ENCODE peak calls at places on chromosomes 2 and 18, in ten cellular contexts. Z is OCI-LY7, V is mucosa of descending colon, A is astrocyte of the spinal cord, L is epithelial cell of esophagus, S is neural crest cell, U is astrocyte of the cerebellum, C is right atrium auricular region, K is upper lobe of left lung, Q is HFFc6. G is an unnamed sample.
A peak's percentile ranks its signal among the peaks of the same experiment; 100 is the strongest.

GRCh38 chr18:76821875-76822509 is 365 bp upstream of the ZNF236 start:
- DNase-seq in A (peak; percentile 47), U (no peak), Q (peak; percentile 27), V (peak; percentile 83), C (peak; percentile 67), K (peak; percentile 94), S (peak; percentile 26), L (peak; percentile 56), Z (peak; percentile 49), G (no peak)

GRCh38 chr2:127427376-127428056 is 9.3 kb downstream of the PROC start:
- DNase-seq in A (no peak), K (no peak), V (no peak), Q (no peak), L (no peak), Z (no peak), C (peak; percentile 28), S (no peak), U (no peak), G (no peak)

GRCh38 chr18:76437011-76437410 is 58.0 kb downstream of the ZNF516 start:
- DNase-seq in U (no peak), K (no peak), V (no peak), Q (no peak), C (no peak), S (no peak), Z (no peak), L (no peak), A (no peak), G (no peak)

GRCh38 chr2:25305809-25306208 is 35.9 kb downstream of the DNMT3A start:
- DNase-seq in L (peak; percentile 53), U (no peak), Q (no peak), C (no peak), V (peak; percentile 37), Z (no peak), A (no peak), S (no peak), K (no peak), G (no peak)

GRCh38 chr2:143140864-143141637 is 11.8 kb downstream of the ARHGAP15 start:
- DNase-seq in Z (peak; percentile 83), K (no peak), C (no peak), Q (no peak), U (no peak), A (no peak), V (no peak), L (no peak), S (no peak), G (no peak)

GRCh38 chr2:229206548-229206947 is 64.5 kb downstream of the PID1 start:
- DNase-seq in U (no peak), V (no peak), Q (no peak), L (no peak), C (no peak), K (no peak), A (no peak), Z (no peak), S (no peak), G (no peak)

GRCh38 chr2:174760845-174761473 is 3.3 kb downstream of the CHRNA1 start:
- DNase-seq in Q (no peak), L (no peak), Z (no peak), V (no peak), K (no peak), U (no peak), A (no peak), C (no peak), S (no peak), G (no peak)

GRCh38 chr2:197604117-197604516 is 71.3 kb downstream of the RFTN2 start:
- DNase-seq in K (no peak), Z (no peak), C (no peak), A (no peak), U (no peak), V (no peak), S (no peak), Q (no peak), L (no peak), G (no peak)

GRCh38 chr2:37793004-37793403 is 121.6 kb upstream of the CDC42EP3 start:
- DNase-seq in C (no peak), K (no peak), Z (no peak), S (no peak), U (no peak), L (no peak), Q (no peak), V (no peak), A (no peak), G (no peak)

GRCh38 chr2:216006164-216006663 is 7.1 kb downstream of the MREG start:
- DNase-seq in K (no peak), L (peak; percentile 95), Z (no peak), S (no peak), A (no peak), U (no peak), V (no peak), Q (no peak), C (no peak), G (no peak)

GRCh38 chr2:65778126-65778525 is 345.7 kb upstream of the SPRED2 start:
- DNase-seq in Z (no peak), L (peak; percentile 41), K (no peak), S (no peak), A (no peak), U (no peak), C (no peak), V (no peak), Q (no peak), G (no peak)

GRCh38 chr2:236117861-236118269 is 50.3 kb downstream of the GBX2 start:
- DNase-seq in K (no peak), C (no peak), V (no peak), A (no peak), Z (no peak), Q (no peak), L (no peak), S (no peak), U (no peak), G (peak; percentile 66)

GRCh38 chr2:195319112-195319460 is 337.9 kb upstream of the SLC39A10 start:
- DNase-seq in Z (no peak), V (no peak), A (peak; percentile 70), C (no peak), S (no peak), Q (peak; percentile 56), K (no peak), U (peak; percentile 33), L (peak; percentile 94), G (peak; percentile 34)

GRCh38 chr2:217834057-217834620 is 168.7 kb downstream of the TNS1 start:
- DNase-seq in V (no peak), A (no peak), L (no peak), Z (no peak), K (no peak), U (no peak), Q (no peak), S (no peak), C (peak; percentile 82), G (no peak)

GRCh38 chr2:84971799-84972790 is 1.1 kb downstream of the KCMF1 start:
- DNase-seq in L (peak; percentile 51), A (peak; percentile 31), U (no peak), Q (no peak), K (peak; percentile 93), C (no peak), Z (peak; percentile 82), V (peak; percentile 76), S (peak; percentile 44), G (no peak)

GRCh38 chr2:104919127-104919526 is 65.2 kb downstream of the POU3F3 start:
- DNase-seq in S (no peak), Q (no peak), C (no peak), A (no peak), K (no peak), V (no peak), U (no peak), Z (no peak), L (no peak), G (no peak)

GRCh38 chr2:127324635-127325034 is 30.7 kb upstream of the ERCC3 start:
- DNase-seq in U (peak; percentile 57), C (no peak), K (no peak), L (peak; percentile 49), S (no peak), Q (peak; percentile 47), Z (peak; percentile 55), V (no peak), A (peak; percentile 61), G (peak; percentile 19)

GRCh38 chr2:231939022-231939421 is 12.8 kb upstream of the NPPC start:
- DNase-seq in L (no peak), Q (no peak), V (no peak), A (no peak), S (no peak), K (no peak), C (no peak), Z (no peak), U (no peak), G (no peak)

GRCh38 chr2:241865957-241866858 is 3.3 kb upstream of the RTP5 start:
- DNase-seq in S (no peak), Q (no peak), C (no peak), K (peak; percentile 71), V (peak; percentile 43), Z (no peak), U (no peak), A (no peak), L (no peak), G (no peak)
- TF ChIP-seq CTCF in S (no peak), Q (no peak), C (no peak), K (no peak), V (no peak), Z (no peak), U (no peak), A (no peak), L (no peak), G (no peak)

GRCh38 chr2:213627835-213628234 is 343.6 kb downstream of the SPAG16 start:
- DNase-seq in A (no peak), Z (no peak), V (no peak), L (no peak), S (no peak), K (no peak), Q (no peak), C (no peak), U (no peak), G (no peak)
- TF ChIP-seq CTCF in A (no peak), Z (no peak), V (no peak), L (no peak), S (no peak), K (no peak), Q (no peak), C (no peak), U (no peak), G (no peak)

GRCh38 chr2:55620123-55620779 is 2.8 kb upstream of the PPP4R3B start:
- DNase-seq in C (no peak), S (no peak), Z (peak; percentile 56), V (no peak), Q (no peak), U (no peak), K (no peak), A (no peak), L (peak; percentile 40), G (no peak)
- TF ChIP-seq CTCF in C (peak; percentile 32), S (peak; percentile 49), Z (peak; percentile 82), V (peak; percentile 8), Q (peak; percentile 72), U (peak; percentile 50), K (no peak), A (peak; percentile 38), L (peak; percentile 43), G (peak; percentile 54)

DNA sequence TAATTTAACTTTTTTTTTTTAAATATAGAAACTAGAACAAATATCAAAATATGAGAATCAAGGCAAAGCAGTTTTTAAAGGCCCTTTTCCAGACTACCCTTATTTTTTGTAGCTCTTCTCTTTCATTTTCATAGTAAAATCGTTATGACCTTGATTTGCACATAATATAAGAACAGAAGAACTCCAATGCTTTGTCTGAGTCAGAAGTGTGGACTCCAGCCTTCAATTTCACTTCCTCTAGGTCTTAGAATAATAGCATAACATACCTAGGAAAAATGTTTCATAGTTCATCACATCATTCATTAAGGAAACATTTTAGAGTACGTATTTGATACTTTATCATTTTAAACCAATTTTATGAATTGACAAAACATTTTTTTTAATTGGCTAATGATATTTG is 74.4 kb downstream of the ANKRD12 start:
- DNase-seq in S (no peak), Z (no peak), A (no peak), K (no peak), V (no peak), C (no peak), U (no peak), Q (no peak), L (no peak), G (no peak)
- TF ChIP-seq CTCF in S (no peak), Z (no peak), A (no peak), K (no peak), V (no peak), C (no peak), U (no peak), Q (no peak), L (no peak), G (no peak)